ENCODE peak calls at places on chromosomes 4 and X, in five cellular contexts. U is pancreas, H is Peyer's patch, M is suprapubic skin, D is A673. Z is an unnamed sample.

GRCh38 chrX:33062016-33062415 is 149.3 kb downstream of the DMD start:
- DNase-seq in D (no peak), M (no peak), H (no peak), U (no peak), Z (no peak)

GRCh38 chr4:824461-825062 is 1.4 kb downstream of the CPLX1 start:
- DNase-seq in U (no peak), M (peak), H (no peak), D (no peak), Z (no peak)

GRCh38 chr4:11720292-11720691 is 291.6 kb upstream of the HS3ST1 start:
- DNase-seq in H (no peak), U (no peak), M (no peak), D (no peak), Z (peak)

GRCh38 chrX:30010471-30010870 is 204.9 kb upstream of the MAGEB2 start:
- DNase-seq in H (no peak), U (no peak), M (no peak), D (no peak), Z (no peak)

GRCh38 chrX:125895518-125895917 is 270.6 kb downstream of the DCAF12L2 start:
- DNase-seq in D (no peak), U (no peak), H (no peak), M (no peak), Z (no peak)

GRCh38 chr4:10384974-10385373 is 72.3 kb downstream of the ZNF518B start:
- DNase-seq in H (no peak), D (no peak), M (no peak), U (no peak), Z (no peak)

GRCh38 chrX:54292755-54293154 is 65.1 kb downstream of the WNK3 start:
- DNase-seq in U (no peak), H (no peak), M (no peak), D (no peak), Z (no peak)

GRCh38 chr4:26181616-26182015 is 139.2 kb upstream of the RBPJ start:
- DNase-seq in D (no peak), M (no peak), U (no peak), H (no peak), Z (no peak)

GRCh38 chr4:1471443-1472147 is 65.4 kb upstream of the NKX1-1 start:
- DNase-seq in D (peak), U (no peak), M (peak), H (peak), Z (no peak)

GRCh38 chr4:7928711-7929505 is 10.8 kb downstream of the AFAP1 start:
- DNase-seq in M (peak), U (no peak), D (no peak), H (no peak), Z (no peak)

GRCh38 chrX:150324035-150324728 is 38.9 kb upstream of the MAMLD1 start:
- DNase-seq in D (peak), U (peak), H (no peak), M (no peak), Z (peak)

GRCh38 chr4:41611881-41612871 is 74.2 kb downstream of the LIMCH1 start:
- DNase-seq in H (no peak), M (no peak), D (peak), U (peak), Z (peak)

GRCh38 chrX:29397506-29397905 is 810.3 kb downstream of the IL1RAPL1 start:
- DNase-seq in H (no peak), D (no peak), U (no peak), M (no peak), Z (no peak)

GRCh38 chrX:262391-262909 is 18.7 kb upstream of the PLCXD1 start:
- DNase-seq in H (no peak), U (peak), M (no peak), D (no peak), Z (no peak)

GRCh38 chrX:112760697-112761096 is 79.9 kb downstream of the AMOT start:
- DNase-seq in M (no peak), D (no peak), U (no peak), H (no peak), Z (no peak)

GRCh38 chr4:82792912-82793649 is 5.5 kb downstream of the SCD5 start:
- DNase-seq in H (no peak), D (no peak), M (no peak), U (no peak), Z (no peak)

GRCh38 chr4:40289366-40290188 is 45.6 kb upstream of the CHRNA9 start:
- DNase-seq in U (no peak), H (no peak), M (no peak), D (peak), Z (no peak)

GRCh38 chr4:85084371-85085170 is 118.1 kb upstream of the WDFY3 start:
- DNase-seq in U (peak), M (no peak), D (peak), H (no peak), Z (peak)

GRCh38 chrX:11374570-11374969 is 81.4 kb downstream of the AMELX start:
- DNase-seq in M (no peak), H (no peak), U (no peak), D (no peak), Z (no peak)

GRCh38 chr4:165604181-165604580 is 225.4 kb downstream of the CPE start:
- DNase-seq in D (no peak), M (no peak), H (no peak), U (no peak), Z (no peak)

GRCh38 chr4:9987749-9988346 is 33.4 kb downstream of the SLC2A9 start:
- DNase-seq in U (no peak), D (no peak), M (no peak), H (no peak), Z (no peak)

DNA sequence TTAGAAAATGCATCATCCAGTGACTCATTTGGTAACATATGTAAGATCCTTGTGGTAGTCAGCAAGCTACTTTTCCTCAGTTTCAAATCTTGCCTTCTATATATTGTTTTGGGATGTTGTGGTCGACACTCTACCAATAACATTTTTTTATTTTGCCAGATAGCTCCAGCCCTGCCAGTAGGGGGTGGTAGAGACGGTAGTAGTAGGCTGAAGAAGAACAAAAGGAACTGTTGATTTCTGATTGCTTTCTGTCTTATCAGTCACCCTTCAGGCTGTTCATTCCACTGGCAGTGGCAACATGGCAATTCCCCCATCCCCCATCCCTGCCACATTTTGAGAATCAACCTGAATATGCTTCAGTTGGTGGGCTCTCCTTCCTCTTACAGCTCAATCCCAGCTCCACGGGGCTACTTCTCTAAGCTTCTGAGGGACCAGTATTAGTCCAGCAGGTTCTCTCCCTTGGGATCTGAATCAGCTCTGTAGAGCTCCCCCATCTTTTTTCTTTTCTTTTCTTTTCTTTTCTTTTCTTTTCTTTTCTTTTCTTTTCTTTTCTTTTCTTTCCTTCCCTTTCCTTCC is 171.5 kb upstream of the VEGFC start:
- DNase-seq in H (no peak), U (no peak), D (peak), M (no peak), Z (no peak)
- TF ChIP-seq CTCF in H (no peak), U (no peak), D (peak), M (no peak), Z (peak)

DNA sequence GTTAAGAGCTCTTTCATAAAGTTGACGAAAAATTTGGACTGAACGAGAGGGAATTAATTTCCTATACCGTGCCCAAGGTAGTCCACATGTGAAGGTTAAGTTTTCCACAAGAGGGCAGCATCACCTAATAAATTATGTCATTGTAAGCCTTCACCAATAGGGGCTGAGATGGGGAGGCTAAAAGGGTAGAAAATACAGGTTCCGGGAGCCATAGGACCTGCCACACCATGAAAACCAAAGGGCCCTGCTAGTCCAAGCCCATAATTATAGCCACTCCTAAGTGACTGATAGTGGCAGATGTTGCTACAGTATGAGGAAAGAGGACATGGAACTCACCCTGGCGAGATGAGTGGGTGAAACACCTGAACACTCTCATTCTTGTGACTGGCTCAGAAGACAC is 122.2 kb downstream of the SHROOM4 start:
- DNase-seq in M (no peak), H (no peak), D (peak), U (peak), Z (peak)
- TF ChIP-seq CTCF in M (peak), H (peak), D (peak), U (peak), Z (peak)

GRCh38 chrX:68018248-68019203 is 414.8 kb downstream of the OPHN1 start:
- DNase-seq in H (no peak), U (no peak), M (no peak), D (peak), Z (peak)
- TF ChIP-seq CTCF in H (no peak), U (no peak), M (no peak), D (peak), Z (peak)

GRCh38 chr4:67292045-67292444 is 253.3 kb downstream of the CENPC start:
- DNase-seq in U (no peak), D (peak), M (no peak), H (no peak), Z (no peak)

GRCh38 chr4:67292649-67293048 is 252.7 kb downstream of the CENPC start:
- DNase-seq in D (peak), M (no peak), H (no peak), U (no peak), Z (no peak)

GRCh38 chr4:67286724-67287123 is 258.6 kb downstream of the CENPC start:
- DNase-seq in U (no peak), M (no peak), D (no peak), H (no peak), Z (no peak)

GRCh38 chr4:67291639-67292038 is 253.7 kb downstream of the CENPC start:
- DNase-seq in M (no peak), H (no peak), D (peak), U (no peak), Z (no peak)

DNA sequence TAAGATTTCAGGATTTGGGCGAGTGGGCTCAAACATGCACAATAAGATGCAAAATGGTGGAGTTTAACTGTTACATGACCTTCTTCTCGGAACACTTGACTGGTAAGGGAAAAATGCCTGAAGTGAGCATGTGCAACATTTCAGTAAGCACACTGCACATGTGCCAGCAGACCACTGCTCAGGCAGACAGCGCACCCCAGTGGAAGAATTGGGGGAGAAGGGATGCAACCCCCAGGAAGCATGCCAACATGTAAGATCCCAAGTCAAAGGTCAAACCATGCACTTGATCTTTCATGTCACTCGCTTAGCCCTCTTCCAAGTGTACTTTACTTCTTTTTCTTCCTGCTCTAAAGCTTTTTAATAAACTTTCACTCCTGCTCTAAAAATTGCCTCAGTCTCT is 256.3 kb downstream of the CENPC start:
- DNase-seq in H (no peak), D (peak), M (no peak), U (no peak), Z (no peak)
- TF ChIP-seq CTCF in H (no peak), D (peak), M (no peak), U (no peak), Z (no peak)

DNA sequence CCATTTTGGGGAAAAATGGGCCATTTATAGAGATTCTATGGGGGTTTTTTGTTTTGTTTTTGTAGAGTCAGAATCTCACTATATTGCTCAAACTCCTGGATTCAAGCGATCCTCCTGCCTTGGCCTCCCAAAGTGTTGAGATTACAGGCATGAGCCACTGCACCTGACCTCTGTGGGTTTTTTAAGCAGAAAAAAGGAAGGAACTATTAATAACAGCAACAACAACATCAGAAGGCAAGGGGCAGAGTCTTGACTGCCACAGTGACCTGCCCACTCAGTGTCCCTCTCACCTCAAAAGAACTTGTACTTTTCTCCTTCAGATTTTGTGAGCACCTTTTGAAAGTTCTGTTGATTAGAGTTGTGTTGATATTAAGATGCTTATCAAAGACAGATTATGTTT is 48.1 kb downstream of the FNIP2 start:
- DNase-seq in M (no peak), U (no peak), D (no peak), H (no peak), Z (no peak)
- TF ChIP-seq CTCF in M (no peak), U (no peak), D (no peak), H (no peak), Z (no peak)

GRCh38 chr4:38464328-38464727 is 199.7 kb upstream of the KLF3 start:
- DNase-seq in H (no peak), U (no peak), M (no peak), D (no peak), Z (no peak)

GRCh38 chr4:38462659-38463058 is 201.3 kb upstream of the KLF3 start:
- DNase-seq in M (no peak), U (no peak), H (peak), D (no peak), Z (no peak)

GRCh38 chr4:38461342-38461741 is 202.7 kb upstream of the KLF3 start:
- DNase-seq in U (no peak), H (no peak), M (no peak), D (no peak), Z (no peak)

GRCh38 chr4:38466401-38466800 is 197.6 kb upstream of the KLF3 start:
- DNase-seq in D (no peak), M (no peak), H (no peak), U (no peak), Z (no peak)

GRCh38 chr4:38463268-38463958 is 200.6 kb upstream of the KLF3 start:
- DNase-seq in D (no peak), H (no peak), M (no peak), U (no peak), Z (no peak)
- TF ChIP-seq CTCF in D (no peak), H (no peak), M (no peak), U (no peak), Z (no peak)

GRCh38 chr4:99808260-99808857 is 8.3 kb upstream of the DAPP1 start:
- DNase-seq in U (peak), M (no peak), D (peak), H (peak), Z (peak)
- TF ChIP-seq CTCF in U (peak), M (no peak), D (peak), H (peak), Z (peak)

GRCh38 chrX:46381630-46382029 is 163.6 kb downstream of the ZNF674 start:
- DNase-seq in D (peak), U (no peak), H (no peak), M (no peak), Z (peak)

GRCh38 chrX:46380148-46380752 is 165.0 kb downstream of the ZNF674 start:
- DNase-seq in U (no peak), D (no peak), M (no peak), H (no peak), Z (peak)

GRCh38 chrX:46374371-46374770 is 170.8 kb downstream of the ZNF674 start:
- DNase-seq in H (no peak), U (no peak), D (no peak), M (no peak), Z (no peak)

GRCh38 chrX:46375831-46376230 is 169.4 kb downstream of the ZNF674 start:
- DNase-seq in H (no peak), U (no peak), M (no peak), D (no peak), Z (no peak)

DNA sequence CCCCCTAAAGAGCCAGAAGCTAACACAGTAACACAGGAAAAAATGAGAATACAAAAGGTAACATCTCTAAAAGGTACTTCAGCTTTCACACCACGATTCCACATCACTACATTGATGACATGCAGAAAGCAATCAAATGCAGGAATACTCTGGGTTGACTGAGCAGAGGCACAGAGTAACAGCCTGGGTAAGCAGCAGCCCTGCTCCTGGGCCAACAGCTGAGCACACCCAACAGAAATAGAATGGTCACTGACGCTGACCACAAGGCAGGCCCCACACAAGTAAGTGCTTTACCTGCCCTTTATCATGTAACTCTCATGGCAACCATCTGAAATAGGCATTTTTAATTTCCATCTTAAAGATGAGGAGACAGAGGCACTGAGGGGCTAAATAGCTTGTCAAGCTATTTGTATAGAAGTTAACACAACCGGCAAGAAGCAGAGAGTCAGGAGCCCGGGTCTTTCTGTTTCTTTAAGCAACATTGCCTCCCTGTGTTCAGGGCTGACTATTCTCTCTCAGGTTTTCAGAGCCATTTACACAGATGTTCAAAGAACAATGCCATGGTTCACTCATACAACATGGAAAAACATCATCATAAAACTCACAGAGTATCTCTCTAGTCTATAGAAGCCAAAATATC is 168.9 kb downstream of the ZNF674 start:
- DNase-seq in U (peak), D (peak), H (no peak), M (no peak), Z (peak)
- TF ChIP-seq CTCF in U (no peak), D (peak), H (no peak), M (no peak), Z (peak)

GRCh38 chrX:18389968-18390367 is 35.4 kb upstream of the CDKL5 start:
- DNase-seq in U (no peak), M (no peak), D (no peak), H (no peak), Z (no peak)
- TF ChIP-seq CTCF in U (no peak), M (no peak), D (peak), H (no peak), Z (no peak)

Z was measured in endothelial cell of umbilical vein.